ENCODE peak calls at places on chromosomes 4 and X, in seven cellular contexts. One of them, this sample, is unnamed.

GRCh38 chr4:170388255-170388654 is 298.5 kb upstream of the AADAT start:
- DNase-seq in esophagus muscularis mucosa: no peak
- DNase-seq in vagina: no peak
- DNase-seq in nephron progenitor cell: no peak
- DNase-seq in MCF 10A: no peak
- DNase-seq in stomach: no peak
- DNase-seq in activated B cell treated with CpG ODN at 0.5 μM for 24 hours: no peak
- DNase-seq in this sample: no peak

GRCh38 chr4:142954415-142954814 is 108.3 kb upstream of the INPP4B start:
- DNase-seq in esophagus muscularis mucosa: no peak
- DNase-seq in vagina: no peak
- DNase-seq in nephron progenitor cell: no peak
- DNase-seq in MCF 10A: no peak
- DNase-seq in stomach: no peak
- DNase-seq in activated B cell treated with CpG ODN at 0.5 μM for 24 hours: no peak
- DNase-seq in this sample: no peak

GRCh38 chr4:147733614-147734344 is 1.9 kb downstream of the ARHGAP10 start:
- DNase-seq in esophagus muscularis mucosa: no peak
- DNase-seq in vagina: no peak
- DNase-seq in nephron progenitor cell: no peak
- DNase-seq in MCF 10A: peak; percentile 81
- DNase-seq in stomach: no peak
- DNase-seq in activated B cell treated with CpG ODN at 0.5 μM for 24 hours: no peak
- DNase-seq in this sample: no peak

GRCh38 chr4:134024251-134024650 is 177.3 kb downstream of the PABPC4L start:
- DNase-seq in esophagus muscularis mucosa: no peak
- DNase-seq in vagina: no peak
- DNase-seq in nephron progenitor cell: no peak
- DNase-seq in MCF 10A: peak; percentile 38
- DNase-seq in stomach: no peak
- DNase-seq in activated B cell treated with CpG ODN at 0.5 μM for 24 hours: no peak
- DNase-seq in this sample: no peak

GRCh38 chrX:537156-537555 is 93.4 kb upstream of the SHOX start:
- DNase-seq in esophagus muscularis mucosa: no peak
- DNase-seq in vagina: no peak
- DNase-seq in nephron progenitor cell: no peak
- DNase-seq in MCF 10A: no peak
- DNase-seq in stomach: no peak
- DNase-seq in activated B cell treated with CpG ODN at 0.5 μM for 24 hours: no peak
- DNase-seq in this sample: no peak

GRCh38 chrX:50448565-50448964 is 22.1 kb downstream of the DGKK start:
- DNase-seq in esophagus muscularis mucosa: no peak
- DNase-seq in vagina: no peak
- DNase-seq in nephron progenitor cell: no peak
- DNase-seq in MCF 10A: peak; percentile 75
- DNase-seq in stomach: no peak
- DNase-seq in activated B cell treated with CpG ODN at 0.5 μM for 24 hours: no peak
- DNase-seq in this sample: no peak

GRCh38 chr4:19158451-19158850 is 1093.3 kb upstream of the SLIT2 start:
- DNase-seq in esophagus muscularis mucosa: no peak
- DNase-seq in vagina: no peak
- DNase-seq in nephron progenitor cell: no peak
- DNase-seq in MCF 10A: no peak
- DNase-seq in stomach: no peak
- DNase-seq in activated B cell treated with CpG ODN at 0.5 μM for 24 hours: no peak
- DNase-seq in this sample: no peak

GRCh38 chrX:49838374-49838773 is 9.3 kb downstream of the PAGE4 start:
- DNase-seq in esophagus muscularis mucosa: no peak
- DNase-seq in vagina: no peak
- DNase-seq in nephron progenitor cell: peak; percentile 20
- DNase-seq in MCF 10A: peak; percentile 51
- DNase-seq in stomach: peak; percentile 34
- DNase-seq in activated B cell treated with CpG ODN at 0.5 μM for 24 hours: no peak
- DNase-seq in this sample: no peak

GRCh38 chrX:41086627-41086932 is 1.3 kb downstream of the USP9X start:
- DNase-seq in esophagus muscularis mucosa: no peak
- DNase-seq in vagina: no peak
- DNase-seq in nephron progenitor cell: no peak
- DNase-seq in MCF 10A: peak; percentile 62
- DNase-seq in stomach: no peak
- DNase-seq in activated B cell treated with CpG ODN at 0.5 μM for 24 hours: no peak
- DNase-seq in this sample: no peak

GRCh38 chrX:41085105-41085882 is at the start of gene USP9X:
- DNase-seq in esophagus muscularis mucosa: peak; percentile 94
- DNase-seq in vagina: no peak
- DNase-seq in nephron progenitor cell: peak; percentile 83
- DNase-seq in MCF 10A: peak; percentile 85
- DNase-seq in stomach: peak; percentile 92
- DNase-seq in activated B cell treated with CpG ODN at 0.5 μM for 24 hours: peak; percentile 77
- DNase-seq in this sample: peak; percentile 79

GRCh38 chrX:41087219-41087618 is 2.0 kb downstream of the USP9X start:
- DNase-seq in esophagus muscularis mucosa: no peak
- DNase-seq in vagina: no peak
- DNase-seq in nephron progenitor cell: no peak
- DNase-seq in MCF 10A: no peak
- DNase-seq in stomach: no peak
- DNase-seq in activated B cell treated with CpG ODN at 0.5 μM for 24 hours: no peak
- DNase-seq in this sample: no peak

GRCh38 chrX:41084360-41085104 is 713 bp upstream of the USP9X start:
- DNase-seq in esophagus muscularis mucosa: peak; percentile 99
- DNase-seq in vagina: no peak
- DNase-seq in nephron progenitor cell: peak; percentile 98
- DNase-seq in MCF 10A: peak; percentile 98
- DNase-seq in stomach: peak; percentile 99
- DNase-seq in activated B cell treated with CpG ODN at 0.5 μM for 24 hours: peak; percentile 94
- DNase-seq in this sample: peak; percentile 97

DNA sequence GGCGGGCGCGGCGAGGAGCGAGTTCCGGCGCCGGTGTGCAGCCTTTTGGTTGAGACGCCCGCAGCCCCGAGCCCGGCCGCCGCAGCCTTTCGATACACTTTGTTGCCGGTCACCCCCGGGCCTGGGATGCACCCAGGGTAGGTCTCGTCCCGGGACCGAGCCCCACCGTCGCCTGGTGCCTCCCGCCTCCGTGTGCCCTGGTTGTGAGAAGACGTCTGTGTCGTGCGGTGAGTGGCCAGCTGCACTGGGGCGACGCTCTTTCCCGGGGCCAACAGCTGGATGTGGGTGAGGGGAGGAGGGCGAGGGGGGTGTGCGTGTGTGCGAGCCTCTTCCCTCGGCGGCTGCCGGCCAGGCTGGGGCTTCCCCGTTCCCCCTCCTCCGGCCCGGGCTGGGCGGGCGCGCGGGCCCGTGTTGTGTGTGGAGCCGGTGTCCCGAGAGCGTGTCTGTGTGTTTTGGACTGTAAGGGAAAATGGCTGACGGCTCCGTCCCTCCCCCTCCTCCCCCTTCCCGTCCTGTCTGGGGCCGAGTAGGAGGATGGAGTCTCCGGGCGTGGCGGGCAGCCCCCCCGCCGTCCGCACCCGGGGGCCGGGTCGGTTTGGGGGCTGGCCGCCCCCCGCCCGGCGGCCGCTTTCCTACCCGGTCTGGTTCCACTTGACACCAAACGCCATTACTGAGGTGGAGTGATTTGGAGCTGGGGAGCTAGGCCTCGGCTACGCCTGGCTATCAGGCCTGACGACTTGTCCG is 810 bp downstream of the USP9X start:
- DNase-seq in esophagus muscularis mucosa: no peak
- DNase-seq in vagina: no peak
- DNase-seq in nephron progenitor cell: peak; percentile 57
- DNase-seq in MCF 10A: peak; percentile 52
- DNase-seq in stomach: peak; percentile 50
- DNase-seq in activated B cell treated with CpG ODN at 0.5 μM for 24 hours: peak; percentile 33
- DNase-seq in this sample: peak; percentile 51
- TF ChIP-seq CTCF in esophagus muscularis mucosa: no peak
- TF ChIP-seq CTCF in vagina: no peak
- TF ChIP-seq CTCF in nephron progenitor cell: no peak
- TF ChIP-seq CTCF in MCF 10A: no peak
- TF ChIP-seq CTCF in stomach: no peak
- TF ChIP-seq CTCF in activated B cell treated with CpG ODN at 0.5 μM for 24 hours: no peak
- TF ChIP-seq CTCF in this sample: no peak

DNA sequence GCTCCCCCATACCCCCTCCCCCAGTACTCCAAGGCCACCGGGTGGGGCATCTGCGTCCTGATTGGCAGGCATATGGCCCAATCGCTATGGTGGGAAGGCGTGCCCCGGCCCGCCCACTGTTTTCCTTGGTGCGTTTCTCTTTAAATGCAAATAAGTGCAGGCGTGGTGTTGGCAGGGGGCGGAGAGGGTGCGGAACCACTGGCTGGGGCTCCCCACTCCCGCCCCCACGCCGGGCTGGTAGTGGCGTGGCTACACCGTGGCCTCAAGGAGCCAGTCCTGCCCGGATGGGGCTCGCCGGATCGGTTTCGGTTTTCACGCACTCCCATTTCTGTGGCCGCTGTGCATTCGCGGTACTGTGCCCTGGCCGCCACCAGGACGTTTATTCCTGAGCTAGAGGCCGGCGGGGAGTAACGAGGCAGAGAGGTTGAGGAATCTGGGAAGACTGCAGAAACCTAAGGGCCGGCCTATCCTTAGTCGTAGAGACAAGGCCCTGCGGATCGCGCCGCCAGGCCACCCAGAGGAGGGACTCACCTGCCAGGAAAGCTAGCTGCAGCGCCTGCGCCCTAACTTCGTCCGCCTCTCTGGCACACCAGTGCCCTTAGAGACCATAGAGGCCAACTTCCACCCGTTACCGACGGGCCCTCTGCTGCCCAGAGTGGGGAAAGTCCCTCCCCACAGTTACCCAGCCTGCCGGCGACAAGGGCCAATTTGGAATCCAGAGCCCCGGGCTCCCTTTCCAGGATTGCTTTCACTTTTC is 405 bp upstream of the AMER1 start:
- DNase-seq in esophagus muscularis mucosa: peak; percentile 97
- DNase-seq in vagina: no peak
- DNase-seq in nephron progenitor cell: peak; percentile 90
- DNase-seq in MCF 10A: peak; percentile 90
- DNase-seq in stomach: peak; percentile 94
- DNase-seq in activated B cell treated with CpG ODN at 0.5 μM for 24 hours: peak; percentile 75
- DNase-seq in this sample: peak; percentile 81
- TF ChIP-seq CTCF in esophagus muscularis mucosa: peak; percentile 21
- TF ChIP-seq CTCF in vagina: no peak
- TF ChIP-seq CTCF in nephron progenitor cell: no peak
- TF ChIP-seq CTCF in MCF 10A: no peak
- TF ChIP-seq CTCF in stomach: no peak
- TF ChIP-seq CTCF in activated B cell treated with CpG ODN at 0.5 μM for 24 hours: no peak
- TF ChIP-seq CTCF in this sample: no peak

GRCh38 chr4:94334519-94334918 is 8.1 kb downstream of the HPGDS start:
- DNase-seq in esophagus muscularis mucosa: no peak
- DNase-seq in vagina: no peak
- DNase-seq in nephron progenitor cell: no peak
- DNase-seq in MCF 10A: no peak
- DNase-seq in stomach: no peak
- DNase-seq in activated B cell treated with CpG ODN at 0.5 μM for 24 hours: no peak
- DNase-seq in this sample: no peak

GRCh38 chr4:94334962-94335361 is 7.7 kb downstream of the HPGDS start:
- DNase-seq in esophagus muscularis mucosa: no peak
- DNase-seq in vagina: no peak
- DNase-seq in nephron progenitor cell: no peak
- DNase-seq in MCF 10A: no peak
- DNase-seq in stomach: no peak
- DNase-seq in activated B cell treated with CpG ODN at 0.5 μM for 24 hours: no peak
- DNase-seq in this sample: no peak

GRCh38 chr4:94333864-94334263 is 8.8 kb downstream of the HPGDS start:
- DNase-seq in esophagus muscularis mucosa: no peak
- DNase-seq in vagina: no peak
- DNase-seq in nephron progenitor cell: no peak
- DNase-seq in MCF 10A: no peak
- DNase-seq in stomach: no peak
- DNase-seq in activated B cell treated with CpG ODN at 0.5 μM for 24 hours: no peak
- DNase-seq in this sample: no peak

GRCh38 chr4:94329933-94330332 is 12.7 kb downstream of the HPGDS start:
- DNase-seq in esophagus muscularis mucosa: no peak
- DNase-seq in vagina: no peak
- DNase-seq in nephron progenitor cell: no peak
- DNase-seq in MCF 10A: no peak
- DNase-seq in stomach: no peak
- DNase-seq in activated B cell treated with CpG ODN at 0.5 μM for 24 hours: no peak
- DNase-seq in this sample: no peak

DNA sequence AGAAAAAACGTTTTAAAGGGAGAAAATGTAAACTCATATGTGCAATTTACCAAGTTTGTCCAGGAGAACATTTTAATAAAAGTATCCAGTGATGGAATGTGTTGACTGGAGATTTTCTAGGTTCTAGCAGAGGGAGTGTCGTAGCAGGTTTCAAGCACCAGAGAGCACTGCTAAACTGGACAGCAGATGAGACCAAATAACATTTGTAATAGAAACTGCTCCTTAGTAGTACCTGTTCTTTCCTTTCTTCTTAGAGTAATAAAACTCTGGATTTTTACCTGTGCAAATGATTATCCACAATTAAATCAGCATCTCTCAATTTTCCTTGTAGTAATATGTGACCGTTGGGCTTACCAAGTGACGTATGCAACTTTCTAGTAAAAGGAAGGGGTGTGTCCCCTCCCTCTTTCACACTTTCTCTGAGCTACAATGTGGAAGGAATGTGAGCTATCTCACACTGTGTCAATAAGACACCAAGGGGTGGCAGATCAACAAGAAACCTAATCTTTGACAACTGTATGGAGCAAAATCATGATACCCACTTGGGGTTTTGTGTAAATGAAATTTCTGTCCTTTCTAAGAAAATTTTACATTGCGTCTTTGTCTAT is 9.5 kb downstream of the HPGDS start:
- DNase-seq in esophagus muscularis mucosa: no peak
- DNase-seq in vagina: no peak
- DNase-seq in nephron progenitor cell: no peak
- DNase-seq in MCF 10A: no peak
- DNase-seq in stomach: no peak
- DNase-seq in activated B cell treated with CpG ODN at 0.5 μM for 24 hours: no peak
- DNase-seq in this sample: no peak
- TF ChIP-seq CTCF in esophagus muscularis mucosa: peak; percentile 14
- TF ChIP-seq CTCF in vagina: no peak
- TF ChIP-seq CTCF in nephron progenitor cell: no peak
- TF ChIP-seq CTCF in MCF 10A: no peak
- TF ChIP-seq CTCF in stomach: no peak
- TF ChIP-seq CTCF in activated B cell treated with CpG ODN at 0.5 μM for 24 hours: no peak
- TF ChIP-seq CTCF in this sample: no peak

GRCh38 chr4:16225996-16226815 is at the start of gene TAPT1:
- DNase-seq in esophagus muscularis mucosa: no peak
- DNase-seq in vagina: no peak
- DNase-seq in nephron progenitor cell: peak; percentile 90
- DNase-seq in MCF 10A: peak; percentile 66
- DNase-seq in stomach: peak; percentile 83
- DNase-seq in activated B cell treated with CpG ODN at 0.5 μM for 24 hours: peak; percentile 74
- DNase-seq in this sample: peak; percentile 70

GRCh38 chr4:16224669-16225068 is 1.6 kb downstream of the TAPT1 start:
- DNase-seq in esophagus muscularis mucosa: no peak
- DNase-seq in vagina: no peak
- DNase-seq in nephron progenitor cell: no peak
- DNase-seq in MCF 10A: no peak
- DNase-seq in stomach: no peak
- DNase-seq in activated B cell treated with CpG ODN at 0.5 μM for 24 hours: no peak
- DNase-seq in this sample: no peak

GRCh38 chr4:16224264-16224663 is 2.0 kb downstream of the TAPT1 start:
- DNase-seq in esophagus muscularis mucosa: no peak
- DNase-seq in vagina: no peak
- DNase-seq in nephron progenitor cell: no peak
- DNase-seq in MCF 10A: no peak
- DNase-seq in stomach: no peak
- DNase-seq in activated B cell treated with CpG ODN at 0.5 μM for 24 hours: no peak
- DNase-seq in this sample: no peak

GRCh38 chr4:16225681-16225995 is 633 bp downstream of the TAPT1 start:
- DNase-seq in esophagus muscularis mucosa: no peak
- DNase-seq in vagina: no peak
- DNase-seq in nephron progenitor cell: no peak
- DNase-seq in MCF 10A: no peak
- DNase-seq in stomach: no peak
- DNase-seq in activated B cell treated with CpG ODN at 0.5 μM for 24 hours: no peak
- DNase-seq in this sample: no peak

GRCh38 chr4:16225139-16225538 is 1.1 kb downstream of the TAPT1 start:
- DNase-seq in esophagus muscularis mucosa: no peak
- DNase-seq in vagina: no peak
- DNase-seq in nephron progenitor cell: no peak
- DNase-seq in MCF 10A: no peak
- DNase-seq in stomach: no peak
- DNase-seq in activated B cell treated with CpG ODN at 0.5 μM for 24 hours: no peak
- DNase-seq in this sample: no peak
- TF ChIP-seq CTCF in esophagus muscularis mucosa: no peak
- TF ChIP-seq CTCF in vagina: no peak
- TF ChIP-seq CTCF in nephron progenitor cell: no peak
- TF ChIP-seq CTCF in MCF 10A: no peak
- TF ChIP-seq CTCF in stomach: no peak
- TF ChIP-seq CTCF in activated B cell treated with CpG ODN at 0.5 μM for 24 hours: no peak
- TF ChIP-seq CTCF in this sample: no peak